ENCODE peak calls at places on chromosomes 7 and 10, in six cellular contexts. One of them, this sample, is unnamed.

GRCh38 chr7:32479574-32480200 is 10.5 kb downstream of the LSM5 start:
- DNase-seq in right lobe of liver: no peak
- DNase-seq in K562: peak; percentile 56
- DNase-seq in uterus: no peak
- DNase-seq in testis: peak; percentile 44
- DNase-seq in H1: peak; percentile 55
- DNase-seq in this sample: no peak

GRCh38 chr10:61621538-61622150 is 41.1 kb upstream of the CABCOCO1 start:
- DNase-seq in right lobe of liver: no peak
- DNase-seq in K562: peak; percentile 14
- DNase-seq in uterus: no peak
- DNase-seq in testis: peak; percentile 32
- DNase-seq in H1: no peak
- DNase-seq in this sample: no peak

GRCh38 chr7:107594961-107595737 is 15.1 kb downstream of the BCAP29 start:
- DNase-seq in right lobe of liver: no peak
- DNase-seq in K562: no peak
- DNase-seq in uterus: no peak
- DNase-seq in testis: no peak
- DNase-seq in H1: no peak
- DNase-seq in this sample: peak; percentile 36

GRCh38 chr7:158617737-158618128 is 30.1 kb upstream of the PTPRN2 start:
- DNase-seq in right lobe of liver: no peak
- DNase-seq in K562: no peak
- DNase-seq in uterus: no peak
- DNase-seq in testis: peak; percentile 43
- DNase-seq in H1: no peak
- DNase-seq in this sample: no peak

GRCh38 chr7:87831127-87831526 is 45.0 kb downstream of the SLC25A40 start:
- DNase-seq in right lobe of liver: no peak
- DNase-seq in K562: no peak
- DNase-seq in uterus: no peak
- DNase-seq in testis: no peak
- DNase-seq in H1: no peak
- DNase-seq in this sample: no peak

GRCh38 chr10:78754269-78755074 is 314.3 kb upstream of the ZMIZ1 start:
- DNase-seq in right lobe of liver: no peak
- DNase-seq in K562: no peak
- DNase-seq in uterus: no peak
- DNase-seq in testis: no peak
- DNase-seq in H1: no peak
- DNase-seq in this sample: no peak

GRCh38 chr7:69882269-69882668 is 284.0 kb downstream of the AUTS2 start:
- DNase-seq in right lobe of liver: no peak
- DNase-seq in K562: no peak
- DNase-seq in uterus: no peak
- DNase-seq in testis: no peak
- DNase-seq in H1: no peak
- DNase-seq in this sample: no peak

GRCh38 chr7:155227004-155227787 is 70.5 kb upstream of the INSIG1 start:
- DNase-seq in right lobe of liver: no peak
- DNase-seq in K562: no peak
- DNase-seq in uterus: no peak
- DNase-seq in testis: no peak
- DNase-seq in H1: peak; percentile 51
- DNase-seq in this sample: no peak

GRCh38 chr7:95246935-95247370 is 77.4 kb downstream of the PON1 start:
- DNase-seq in right lobe of liver: no peak
- DNase-seq in K562: peak; percentile 45
- DNase-seq in uterus: peak; percentile 28
- DNase-seq in testis: peak; percentile 76
- DNase-seq in H1: peak; percentile 51
- DNase-seq in this sample: peak; percentile 29

GRCh38 chr7:95509199-95509598 is 23.5 kb downstream of the ASB4 start:
- DNase-seq in right lobe of liver: no peak
- DNase-seq in K562: no peak
- DNase-seq in uterus: no peak
- DNase-seq in testis: no peak
- DNase-seq in H1: no peak
- DNase-seq in this sample: no peak

GRCh38 chr10:120005408-120006280 is 113.1 kb downstream of the SEC23IP start:
- DNase-seq in right lobe of liver: no peak
- DNase-seq in K562: no peak
- DNase-seq in uterus: no peak
- DNase-seq in testis: no peak
- DNase-seq in H1: no peak
- DNase-seq in this sample: no peak

GRCh38 chr7:149317986-149318672 is 56.1 kb downstream of the ZNF783 start:
- DNase-seq in right lobe of liver: no peak
- DNase-seq in K562: peak; percentile 73
- DNase-seq in uterus: no peak
- DNase-seq in testis: no peak
- DNase-seq in H1: peak; percentile 81
- DNase-seq in this sample: no peak

GRCh38 chr7:153151766-153152165 is 392.2 kb downstream of the ACTR3B start:
- DNase-seq in right lobe of liver: no peak
- DNase-seq in K562: no peak
- DNase-seq in uterus: no peak
- DNase-seq in testis: no peak
- DNase-seq in H1: no peak
- DNase-seq in this sample: no peak

GRCh38 chr10:50641636-50642035 is 17.9 kb upstream of the SGMS1 start:
- DNase-seq in right lobe of liver: no peak
- DNase-seq in K562: no peak
- DNase-seq in uterus: no peak
- DNase-seq in testis: no peak
- DNase-seq in H1: no peak
- DNase-seq in this sample: no peak

GRCh38 chr7:357531-358209 is 67.7 kb downstream of the FOXL3 start:
- DNase-seq in right lobe of liver: no peak
- DNase-seq in K562: no peak
- DNase-seq in uterus: no peak
- DNase-seq in testis: no peak
- DNase-seq in H1: no peak
- DNase-seq in this sample: no peak

GRCh38 chr10:74027702-74028101 is 29.8 kb downstream of the VCL start:
- DNase-seq in right lobe of liver: no peak
- DNase-seq in K562: no peak
- DNase-seq in uterus: no peak
- DNase-seq in testis: no peak
- DNase-seq in H1: no peak
- DNase-seq in this sample: no peak

GRCh38 chr7:111392976-111393762 is 169.1 kb downstream of the IMMP2L start:
- DNase-seq in right lobe of liver: no peak
- DNase-seq in K562: no peak
- DNase-seq in uterus: no peak
- DNase-seq in testis: peak; percentile 43
- DNase-seq in H1: no peak
- DNase-seq in this sample: peak; percentile 13

GRCh38 chr7:155665957-155666287 is 21.5 kb downstream of the RBM33 start:
- DNase-seq in right lobe of liver: no peak
- DNase-seq in K562: no peak
- DNase-seq in uterus: no peak
- DNase-seq in testis: no peak
- DNase-seq in H1: no peak
- DNase-seq in this sample: no peak

GRCh38 chr7:69820479-69821192 is 222.4 kb downstream of the AUTS2 start:
- DNase-seq in right lobe of liver: no peak
- DNase-seq in K562: no peak
- DNase-seq in uterus: no peak
- DNase-seq in testis: no peak
- DNase-seq in H1: no peak
- DNase-seq in this sample: no peak

GRCh38 chr10:69728335-69728861 is 73.3 kb upstream of the COL13A1 start:
- DNase-seq in right lobe of liver: no peak
- DNase-seq in K562: no peak
- DNase-seq in uterus: no peak
- DNase-seq in testis: no peak
- DNase-seq in H1: no peak
- DNase-seq in this sample: no peak

GRCh38 chr7:21414795-21415393 is 13.0 kb upstream of the SP4 start:
- DNase-seq in right lobe of liver: no peak
- DNase-seq in K562: no peak
- DNase-seq in uterus: no peak
- DNase-seq in testis: no peak
- DNase-seq in H1: no peak
- DNase-seq in this sample: no peak

GRCh38 chr10:73818402-73818801 is 7.0 kb upstream of the NDST2 start:
- DNase-seq in right lobe of liver: no peak
- DNase-seq in K562: peak; percentile 41
- DNase-seq in uterus: no peak
- DNase-seq in testis: no peak
- DNase-seq in H1: peak; percentile 54
- DNase-seq in this sample: no peak

GRCh38 chr7:17773289-17773626 is 167.0 kb downstream of the SNX13 start:
- DNase-seq in right lobe of liver: no peak
- DNase-seq in K562: no peak
- DNase-seq in uterus: no peak
- DNase-seq in testis: no peak
- DNase-seq in H1: no peak
- DNase-seq in this sample: no peak

GRCh38 chr7:151008143-151008510 is 16.2 kb downstream of the ATG9B start:
- DNase-seq in right lobe of liver: no peak
- DNase-seq in K562: peak; percentile 95
- DNase-seq in uterus: no peak
- DNase-seq in testis: peak; percentile 53
- DNase-seq in H1: no peak
- DNase-seq in this sample: peak; percentile 43

GRCh38 chr7:137480824-137481365 is 137.4 kb upstream of the PTN start:
- DNase-seq in right lobe of liver: no peak
- DNase-seq in K562: no peak
- DNase-seq in uterus: no peak
- DNase-seq in testis: no peak
- DNase-seq in H1: no peak
- DNase-seq in this sample: no peak

GRCh38 chr10:121154846-121155245 is 303.7 kb downstream of the WDR11 start:
- DNase-seq in right lobe of liver: no peak
- DNase-seq in K562: no peak
- DNase-seq in uterus: no peak
- DNase-seq in testis: peak; percentile 54
- DNase-seq in H1: no peak
- DNase-seq in this sample: no peak

GRCh38 chr7:46948776-46949175 is 633.1 kb downstream of the TNS3 start:
- DNase-seq in right lobe of liver: no peak
- DNase-seq in K562: no peak
- DNase-seq in uterus: no peak
- DNase-seq in testis: no peak
- DNase-seq in H1: no peak
- DNase-seq in this sample: no peak

DNA sequence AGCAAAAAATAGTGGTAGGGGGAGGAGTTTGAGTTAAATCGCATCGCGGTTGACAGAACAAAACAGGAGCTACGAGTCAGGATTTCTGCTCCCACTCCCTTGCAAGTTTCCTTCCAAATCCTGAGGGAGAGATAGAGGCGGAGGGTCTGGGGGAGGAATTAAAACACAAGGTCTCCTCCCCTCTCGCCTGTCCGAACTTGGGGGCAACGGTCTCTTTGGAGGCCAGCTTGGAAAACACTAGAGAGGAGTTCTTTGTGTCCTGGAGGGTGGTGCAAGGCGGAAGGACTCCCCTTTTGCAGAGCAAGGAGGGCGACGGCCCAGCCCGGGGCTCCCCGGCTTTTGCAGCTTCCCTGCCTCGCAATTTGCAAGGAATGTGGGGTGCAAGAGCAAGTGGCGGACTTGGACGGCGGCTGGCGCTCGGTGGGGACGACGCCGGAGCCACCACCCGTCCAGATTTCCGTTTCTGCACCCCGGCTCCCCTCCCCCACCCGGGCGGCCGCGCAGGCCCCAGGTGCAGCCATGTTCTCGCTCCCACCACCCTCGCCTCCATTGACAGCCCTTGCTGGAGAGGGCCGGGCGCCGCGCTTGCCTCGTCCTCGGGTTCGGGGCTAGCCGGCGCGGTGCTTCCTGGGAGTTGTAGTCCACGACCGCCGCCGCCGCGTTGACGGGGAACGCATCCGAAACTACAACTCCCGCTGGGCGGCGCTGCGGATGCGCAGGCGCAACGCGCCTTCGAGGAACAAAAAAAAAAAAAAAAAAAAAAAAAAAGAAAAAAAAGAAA is 417 bp upstream of the GTF2I start:
- DNase-seq in right lobe of liver: peak; percentile 100
- DNase-seq in K562: peak; percentile 95
- DNase-seq in uterus: peak; percentile 98
- DNase-seq in testis: peak; percentile 99
- DNase-seq in H1: peak; percentile 99
- DNase-seq in this sample: peak; percentile 100
- TF ChIP-seq POLR2A in right lobe of liver: peak; percentile 90
- TF ChIP-seq POLR2A in K562: peak; percentile 83
- TF ChIP-seq POLR2A in uterus: peak; percentile 58
- TF ChIP-seq POLR2A in testis: peak; percentile 42
- TF ChIP-seq POLR2A in H1: peak; percentile 92
- TF ChIP-seq POLR2A in this sample: peak; percentile 59

GRCh38 chr10:80498039-80498832 is 39.5 kb upstream of the SH2D4B start:
- DNase-seq in right lobe of liver: no peak
- DNase-seq in K562: no peak
- DNase-seq in uterus: no peak
- DNase-seq in testis: no peak
- DNase-seq in H1: no peak
- DNase-seq in this sample: no peak
- TF ChIP-seq POLR2A in right lobe of liver: no peak
- TF ChIP-seq POLR2A in K562: no peak
- TF ChIP-seq POLR2A in uterus: no peak
- TF ChIP-seq POLR2A in testis: no peak
- TF ChIP-seq POLR2A in H1: no peak
- TF ChIP-seq POLR2A in this sample: no peak

DNA sequence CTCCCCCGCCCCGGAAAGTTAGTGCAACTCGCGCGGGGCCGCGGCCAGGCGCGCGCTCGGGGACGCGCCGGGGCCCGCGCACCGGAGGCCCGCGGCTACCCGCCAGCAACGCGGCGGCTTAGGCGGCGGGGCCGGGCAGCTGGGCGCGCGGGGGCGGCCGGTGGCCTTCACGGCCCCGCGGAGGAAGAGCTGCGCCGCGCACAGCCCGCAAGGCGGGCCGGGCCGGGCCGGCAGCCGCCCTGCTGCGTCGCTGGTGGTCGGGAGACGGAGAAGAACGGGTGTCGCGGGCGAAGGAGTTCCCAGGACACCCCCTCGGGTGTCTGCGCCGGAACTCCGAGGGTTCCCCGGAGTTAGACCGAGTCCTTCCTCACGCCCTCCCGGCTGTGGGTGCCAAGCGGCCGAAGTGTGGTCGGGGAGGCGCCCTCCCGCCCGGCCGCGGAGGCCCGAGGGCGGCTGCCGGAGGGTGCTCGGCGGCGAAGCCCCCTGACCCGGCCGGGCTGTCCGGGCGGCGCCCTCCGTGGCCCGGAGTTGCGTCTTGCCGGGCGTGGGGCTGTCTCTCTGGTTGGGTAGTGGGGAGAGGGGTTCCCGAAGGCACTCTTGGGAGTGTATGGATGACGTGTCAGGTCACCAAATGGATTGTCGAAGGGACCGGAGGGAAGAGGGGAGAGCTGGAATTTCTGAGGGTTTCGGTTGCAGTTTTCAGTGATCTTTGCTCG is 584 bp downstream of the ST7 start:
- DNase-seq in right lobe of liver: peak; percentile 61
- DNase-seq in K562: peak; percentile 84
- DNase-seq in uterus: peak; percentile 56
- DNase-seq in testis: peak; percentile 74
- DNase-seq in H1: peak; percentile 74
- DNase-seq in this sample: peak; percentile 55
- TF ChIP-seq POLR2A in right lobe of liver: peak; percentile 79
- TF ChIP-seq POLR2A in K562: peak; percentile 70
- TF ChIP-seq POLR2A in uterus: peak; percentile 66
- TF ChIP-seq POLR2A in testis: no peak
- TF ChIP-seq POLR2A in H1: no peak
- TF ChIP-seq POLR2A in this sample: peak; percentile 41

GRCh38 chr10:11165591-11166543 is 148.2 kb downstream of the CELF2 start:
- DNase-seq in right lobe of liver: peak; percentile 31
- DNase-seq in K562: peak; percentile 84
- DNase-seq in uterus: peak; percentile 67
- DNase-seq in testis: peak; percentile 85
- DNase-seq in H1: no peak
- DNase-seq in this sample: peak; percentile 82
- TF ChIP-seq POLR2A in right lobe of liver: no peak
- TF ChIP-seq POLR2A in K562: no peak
- TF ChIP-seq POLR2A in uterus: no peak
- TF ChIP-seq POLR2A in testis: no peak
- TF ChIP-seq POLR2A in H1: peak; percentile 18
- TF ChIP-seq POLR2A in this sample: no peak